ENCODE peak calls at places on chromosome 19, in seven cellular contexts. A, V, M, T, S, B and D are unnamed samples.

GRCh38 chr19:32469796-32470195 is 64.2 kb downstream of the DPY19L3 start:
- DNase-seq in A (no peak), V (no peak), M (peak; percentile 50), T (no peak), S (no peak), B (no peak), D (no peak)

GRCh38 chr19:6894313-6894712 is 6.9 kb downstream of the ADGRE1 start:
- DNase-seq in A (no peak), V (no peak), M (no peak), T (no peak), S (no peak), B (no peak), D (no peak)

GRCh38 chr19:11464333-11465265 is 16.2 kb downstream of the ELAVL3 start:
- DNase-seq in A (no peak), V (no peak), M (no peak), T (no peak), S (no peak), B (no peak), D (no peak)

GRCh38 chr19:55809381-55810058 is 22.3 kb downstream of the NLRP11 start:
- DNase-seq in A (peak; percentile 65), V (peak; percentile 7), M (peak; percentile 33), T (no peak), S (peak; percentile 73), B (no peak), D (no peak)

GRCh38 chr19:45496349-45496953 is 396 bp downstream of the RTN2 start:
- DNase-seq in A (peak; percentile 73), V (no peak), M (no peak), T (no peak), S (peak; percentile 76), B (no peak), D (no peak)

GRCh38 chr19:7767487-7767886 is 4.4 kb downstream of the CLEC4M start:
- DNase-seq in A (no peak), V (no peak), M (no peak), T (no peak), S (no peak), B (no peak), D (no peak)

GRCh38 chr19:928471-929259 is 2.8 kb downstream of the ARID3A start:
- DNase-seq in A (peak; percentile 40), V (no peak), M (no peak), T (no peak), S (no peak), B (no peak), D (no peak)

GRCh38 chr19:8389891-8390616 is at the start of gene RAB11B:
- DNase-seq in A (peak; percentile 99), V (peak; percentile 100), M (peak; percentile 99), T (peak; percentile 99), S (peak; percentile 99), B (peak; percentile 94), D (peak; percentile 98)

GRCh38 chr19:6057651-6058365 is 52.5 kb downstream of the RFX2 start:
- DNase-seq in A (no peak), V (no peak), M (no peak), T (no peak), S (no peak), B (no peak), D (no peak)

GRCh38 chr19:1173160-1173844 is 766 bp downstream of the SBNO2 start:
- DNase-seq in A (peak; percentile 60), V (no peak), M (no peak), T (no peak), S (no peak), B (no peak), D (no peak)

GRCh38 chr19:1445185-1445931 is 4.6 kb upstream of the APC2 start:
- DNase-seq in A (peak; percentile 86), V (peak; percentile 60), M (peak; percentile 35), T (no peak), S (peak; percentile 77), B (peak; percentile 73), D (peak; percentile 60)

GRCh38 chr19:2603320-2603719 is 99.2 kb downstream of the GNG7 start:
- DNase-seq in A (peak; percentile 46), V (peak; percentile 51), M (no peak), T (no peak), S (no peak), B (no peak), D (no peak)

GRCh38 chr19:18802354-18802753 is 11.2 kb upstream of the COMP start:
- DNase-seq in A (peak; percentile 44), V (no peak), M (no peak), T (no peak), S (no peak), B (no peak), D (no peak)

GRCh38 chr19:10544242-10544752 is 593 bp downstream of the ATG4D start:
- DNase-seq in A (peak; percentile 66), V (no peak), M (no peak), T (no peak), S (peak; percentile 50), B (no peak), D (no peak)

GRCh38 chr19:41192574-41193419 is at the start of gene CYP2S1:
- DNase-seq in A (peak; percentile 79), V (no peak), M (peak; percentile 22), T (no peak), S (peak; percentile 85), B (no peak), D (no peak)

GRCh38 chr19:2055871-2056809 is 5.1 kb upstream of the MKNK2 start:
- DNase-seq in A (no peak), V (peak; percentile 66), M (peak; percentile 64), T (no peak), S (no peak), B (no peak), D (no peak)

GRCh38 chr19:19113040-19113541 is 25.2 kb downstream of the TMEM161A start:
- DNase-seq in A (peak; percentile 29), V (no peak), M (peak; percentile 74), T (no peak), S (peak; percentile 24), B (no peak), D (no peak)

GRCh38 chr19:49436381-49437017 is 4.8 kb downstream of the SLC17A7 start:
- DNase-seq in A (peak; percentile 83), V (no peak), M (no peak), T (no peak), S (peak; percentile 43), B (no peak), D (peak; percentile 43)

GRCh38 chr19:50230379-50231351 is 27.2 kb downstream of the MYH14 start:
- DNase-seq in A (no peak), V (no peak), M (no peak), T (no peak), S (no peak), B (no peak), D (no peak)

GRCh38 chr19:14072535-14073231 is at the start of gene MISP3:
- DNase-seq in A (peak; percentile 66), V (no peak), M (no peak), T (no peak), S (peak; percentile 73), B (no peak), D (no peak)

GRCh38 chr19:7063339-7063738 is 4.9 kb upstream of the MBD3L3 start:
- DNase-seq in A (no peak), V (no peak), M (no peak), T (no peak), S (no peak), B (no peak), D (no peak)

GRCh38 chr19:3031607-3031867 is 2.5 kb upstream of the TLE2 start:
- DNase-seq in A (no peak), V (no peak), M (no peak), T (no peak), S (no peak), B (no peak), D (no peak)

GRCh38 chr19:35168261-35168660 is 13.7 kb downstream of the FXYD5 start:
- DNase-seq in A (no peak), V (no peak), M (no peak), T (no peak), S (no peak), B (no peak), D (no peak)

GRCh38 chr19:43700368-43701015 is 15.4 kb upstream of the IRGC start:
- DNase-seq in A (peak; percentile 22), V (peak; percentile 40), M (peak; percentile 84), T (no peak), S (no peak), B (no peak), D (no peak)

GRCh38 chr19:6223461-6224307 is 56.1 kb downstream of the MLLT1 start:
- DNase-seq in A (no peak), V (no peak), M (no peak), T (no peak), S (no peak), B (no peak), D (no peak)

GRCh38 chr19:44072543-44073401 is 813 bp downstream of the ZNF284 start:
- DNase-seq in A (no peak), V (no peak), M (no peak), T (no peak), S (peak; percentile 29), B (no peak), D (no peak)

GRCh38 chr19:10717054-10717355 is 874 bp upstream of the DNM2 start:
- DNase-seq in A (no peak), V (no peak), M (no peak), T (no peak), S (no peak), B (no peak), D (no peak)

GRCh38 chr19:15419413-15420025 is 731 bp upstream of the AKAP8L start:
- DNase-seq in A (no peak), V (no peak), M (no peak), T (no peak), S (no peak), B (no peak), D (no peak)
- H3K4me3 ChIP-seq in A (peak overlapping the region; percentile 94), V (peak overlapping the region; percentile 99), M (peak overlapping the region; percentile 51), T (peak overlapping the region; percentile 84), S (no peak overlapping the region), B (no peak overlapping the region), D (no peak overlapping the region)

GRCh38 chr19:51882518-51882917 is 5.2 kb downstream of the ZNF577 start:
- DNase-seq in A (no peak), V (no peak), M (no peak), T (no peak), S (no peak), B (no peak), D (no peak)
- H3K9me3 ChIP-seq in A (peaks cover 10% of the 10 kb centered on the region), V (peaks cover 13% of the 10 kb centered on the region), M (peaks cover 4% of the 10 kb centered on the region), T (peaks cover 20% of the 10 kb centered on the region), S (peaks cover 15% of the 10 kb centered on the region), B (peaks cover 81% of the 10 kb centered on the region), D (peaks cover 46% of the 10 kb centered on the region)

DNA sequence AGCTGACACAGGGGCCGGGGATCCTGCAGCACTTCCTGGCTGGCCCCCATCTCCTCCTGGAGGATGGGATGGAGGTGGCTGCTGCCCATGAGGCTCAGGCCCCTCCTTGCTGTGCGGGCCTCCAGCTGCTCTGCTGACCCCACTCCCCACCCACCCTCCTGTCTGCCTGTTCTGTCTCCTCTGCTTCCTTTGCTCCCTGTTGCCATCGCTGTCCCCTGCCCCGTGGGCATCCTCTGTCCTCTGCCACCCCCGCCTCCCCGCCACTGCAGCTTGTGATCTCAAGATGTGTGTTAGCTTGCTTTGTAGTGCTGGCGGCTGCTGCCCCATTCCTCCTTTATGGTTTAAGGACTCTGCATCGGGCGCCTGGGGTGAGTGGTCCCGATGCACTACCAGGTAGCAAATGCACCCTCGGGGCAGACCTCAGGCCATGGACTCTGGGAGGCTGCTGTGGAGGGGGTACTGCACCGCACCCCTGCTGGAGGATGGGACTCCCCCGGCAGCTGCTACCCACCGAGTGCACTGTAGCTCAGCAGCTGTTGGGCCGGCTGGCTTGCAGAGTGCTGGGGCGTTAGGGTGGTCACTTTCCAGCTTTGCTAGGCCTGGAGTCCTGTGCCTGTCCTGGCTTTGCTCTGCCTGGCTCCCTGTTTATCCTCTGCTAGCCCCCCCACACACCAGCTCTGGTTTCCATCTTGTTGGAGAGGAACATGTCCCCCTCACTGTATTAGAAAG is 15.8 kb upstream of the C19orf33 start:
- DNase-seq in A (no peak), V (no peak), M (no peak), T (no peak), S (no peak), B (no peak), D (no peak)
- H3K4me1 ChIP-seq in A (no peaks in the 10 kb centered on the region), V (no peaks in the 10 kb centered on the region), M (peaks cover 25% of the 10 kb centered on the region), T (peaks cover 3% of the 10 kb centered on the region), S (no peaks in the 10 kb centered on the region), B (no peaks in the 10 kb centered on the region), D (no peaks in the 10 kb centered on the region)

GRCh38 chr19:4815426-4816387 is 15.8 kb downstream of the TICAM1 start:
- DNase-seq in A (peak; percentile 94), V (peak; percentile 93), M (peak; percentile 92), T (peak; percentile 83), S (peak; percentile 89), B (peak; percentile 62), D (peak; percentile 70)
- H3K4me3 ChIP-seq in A (no peak overlapping the region), V (peak overlapping the region; percentile 4), M (no peak overlapping the region), T (peak overlapping the region; percentile 54), S (peak overlapping the region; percentile 44), B (peak overlapping the region; percentile 36), D (peak overlapping the region; percentile 22)